ENCODE peak calls at places on chromosomes 7 and 10, in four cellular contexts. R is GM12865; G is CD8-positive, alpha-beta memory T cell; O is stimulated activated CD4-positive, alpha-beta T cell treated with anti-CD3 and anti-CD28 coated beads, Interleukin-12 subunit alpha, Interleukin-12 subunit beta, amount 100 ng/mL, for 4 hours. I is an unnamed sample.

GRCh38 chr10:10891437-10891836 is 126.2 kb upstream of the CELF2 start:
- DNase-seq in G (no peak), O (no peak), R (no peak), I (no peak)

GRCh38 chr7:268991-269390 is 21.0 kb upstream of the FOXL3 start:
- DNase-seq in R (no peak), G (no peak), O (no peak), I (no peak)

GRCh38 chr10:48363617-48364355 is 57.3 kb downstream of the MAPK8 start:
- DNase-seq in R (peak), O (no peak), G (peak), I (no peak)

GRCh38 chr7:111198255-111198654 is 107.3 kb downstream of the LRRN3 start:
- DNase-seq in R (no peak), O (no peak), G (no peak), I (no peak)

GRCh38 chr7:2944729-2945128 is 98.9 kb downstream of the CARD11 start:
- DNase-seq in R (no peak), O (no peak), G (no peak), I (no peak)

GRCh38 chr10:47380341-47381215 is 3.5 kb downstream of the ZNF488 start:
- DNase-seq in R (no peak), G (no peak), O (no peak), I (no peak)

GRCh38 chr10:83994351-83994750 is 145.0 kb upstream of the GHITM start:
- DNase-seq in R (no peak), G (no peak), O (no peak), I (no peak)

GRCh38 chr10:127990846-127991542 is 84.1 kb downstream of the PTPRE start:
- DNase-seq in O (peak), R (no peak), G (peak), I (no peak)

GRCh38 chr7:85634951-85635350 is 448.1 kb upstream of the SEMA3D start:
- DNase-seq in G (no peak), O (no peak), R (no peak), I (no peak)

GRCh38 chr7:133947458-133948044 is 179.6 kb upstream of the LRGUK start:
- DNase-seq in G (no peak), O (no peak), R (no peak), I (no peak)

GRCh38 chr7:99631311-99632109 is 14.8 kb downstream of the ZSCAN25 start:
- DNase-seq in G (no peak), O (no peak), R (no peak), I (peak)

GRCh38 chr7:122546496-122546895 is 152.4 kb downstream of the RNF133 start:
- DNase-seq in G (no peak), R (no peak), O (no peak), I (no peak)

GRCh38 chr10:133565441-133566294 is at the start of gene SYCE1:
- DNase-seq in R (no peak), O (no peak), G (no peak), I (peak)

GRCh38 chr10:36465604-36466379 is 659.6 kb upstream of the ANKRD30A start:
- DNase-seq in O (no peak), R (no peak), G (no peak), I (no peak)

GRCh38 chr7:154928136-154929005 is 74.6 kb downstream of the PAXIP1 start:
- DNase-seq in G (peak), O (no peak), R (peak), I (no peak)

GRCh38 chr7:73822319-73823173 is 8.2 kb upstream of the CLDN4 start:
- DNase-seq in O (no peak), G (no peak), R (no peak), I (no peak)

GRCh38 chr7:6121141-6121540 is 90.0 kb downstream of the ANKRD61 start:
- DNase-seq in G (no peak), O (no peak), R (no peak), I (no peak)

GRCh38 chr10:119517235-119518141 is 25.0 kb downstream of the RGS10 start:
- DNase-seq in G (peak), O (no peak), R (peak), I (no peak)

I was measured in left ventricle myocardium superior.